ENCODE peak calls at places on chromosome 9, in four cellular contexts. X is colonic mucosa, I is cardiac muscle cell, O is fibroblast of lung. G is an unnamed sample.
A peak's percentile ranks its signal among the peaks of the same experiment; 100 is the strongest.

GRCh38 chr9:374726-375125 is 160.1 kb downstream of the DOCK8 start:
- DNase-seq in I (no peak), X (no peak), O (no peak), G (no peak)

GRCh38 chr9:81497096-81497495 is 192.3 kb downstream of the TLE1 start:
- DNase-seq in X (no peak), O (no peak), I (no peak), G (no peak)

GRCh38 chr9:125908138-125908537 is 161.0 kb downstream of the PBX3 start:
- DNase-seq in I (no peak), X (no peak), O (no peak), G (no peak)

GRCh38 chr9:93183663-93184438 is at the start of gene WNK2:
- DNase-seq in X (peak; percentile 63), I (peak; percentile 67), O (peak; percentile 9), G (no peak)

GRCh38 chr9:134502261-134503211 is 139.1 kb upstream of the COL5A1 start:
- DNase-seq in O (peak; percentile 98), X (peak; percentile 45), I (peak; percentile 7), G (no peak)

GRCh38 chr9:100714372-100715099 is 136.7 kb downstream of the CAVIN4 start:
- DNase-seq in O (peak; percentile 27), I (peak; percentile 83), X (peak; percentile 66), G (peak; percentile 39)

GRCh38 chr9:121929893-121930875 is 162.9 kb downstream of the TTLL11 start:
- DNase-seq in O (no peak), X (no peak), I (peak; percentile 78), G (peak; percentile 43)

GRCh38 chr9:68955281-68955680 is 58.6 kb downstream of the PRKACG start:
- DNase-seq in X (no peak), O (no peak), I (no peak), G (no peak)

GRCh38 chr9:98726735-98727134 is 18.0 kb upstream of the GABBR2 start:
- DNase-seq in X (no peak), O (peak; percentile 57), I (no peak), G (no peak)

GRCh38 chr9:7570107-7570720 is 229.4 kb downstream of the DMAC1 start:
- DNase-seq in O (peak; percentile 57), X (peak; percentile 75), I (peak; percentile 71), G (peak; percentile 58)

GRCh38 chr9:32671333-32671732 is 35.9 kb upstream of the TAF1L start:
- DNase-seq in I (no peak), O (no peak), X (no peak), G (no peak)

GRCh38 chr9:28365020-28365640 is 791.8 kb upstream of the C9orf72 start:
- DNase-seq in I (peak; percentile 31), X (no peak), O (no peak), G (peak; percentile 35)

GRCh38 chr9:37565661-37566618 is 10.2 kb downstream of the FBXO10 start:
- DNase-seq in I (no peak), X (no peak), O (no peak), G (no peak)

GRCh38 chr9:84667571-84668203 is 1.8 kb upstream of the NTRK2 start:
- DNase-seq in O (peak; percentile 26), I (peak; percentile 19), X (peak; percentile 17), G (no peak)
- H3K4me3 ChIP-seq in O (no peak overlapping the region), I (peak overlapping the region; percentile 32), X (peak overlapping the region; percentile 29), G (peak overlapping the region; percentile 30)

GRCh38 chr9:129869585-129870501 is 34.6 kb downstream of the USP20 start:
- DNase-seq in I (no peak), O (no peak), X (no peak), G (no peak)

GRCh38 chr9:129866373-129867137 is 31.3 kb downstream of the USP20 start:
- DNase-seq in O (no peak), I (no peak), X (no peak), G (no peak)

GRCh38 chr9:129867138-129868032 is 32.1 kb downstream of the USP20 start:
- DNase-seq in X (no peak), I (no peak), O (no peak), G (no peak)

GRCh38 chr9:129868571-129869486 is 33.6 kb downstream of the USP20 start:
- DNase-seq in O (no peak), X (peak; percentile 41), I (no peak), G (no peak)

DNA sequence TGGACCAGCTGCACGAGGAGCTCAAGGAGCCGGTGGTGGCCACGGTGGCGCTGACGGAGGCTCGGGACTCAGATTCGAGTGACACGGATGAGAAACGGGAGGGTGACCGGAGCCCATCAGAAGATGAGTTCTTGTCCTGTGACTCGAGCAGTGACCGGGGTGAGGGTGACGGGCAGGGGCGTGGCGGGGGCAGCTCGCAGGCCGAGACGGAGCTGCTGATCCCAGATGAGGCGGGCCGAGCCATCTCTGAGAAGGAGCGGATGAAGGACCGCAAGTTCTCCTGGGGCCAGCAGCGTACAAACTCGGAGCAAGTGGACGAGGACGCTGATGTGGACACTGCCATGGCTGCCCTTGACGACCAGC is 32.8 kb downstream of the USP20 start:
- DNase-seq in O (no peak), X (no peak), I (no peak), G (no peak)
- H3K27ac ChIP-seq in O (no peak overlapping the region), X (no peak overlapping the region), I (no peak overlapping the region), G (no peak overlapping the region)

GRCh38 chr9:2227468-2227867 is 212.3 kb downstream of the SMARCA2 start:
- DNase-seq in X (no peak), O (peak; percentile 76), I (no peak), G (no peak)
- H3K27me3 ChIP-seq in X (no peaks in the 10 kb centered on the region), O (no peaks in the 10 kb centered on the region), I (no peaks in the 10 kb centered on the region), G (no peaks in the 10 kb centered on the region)

DNA sequence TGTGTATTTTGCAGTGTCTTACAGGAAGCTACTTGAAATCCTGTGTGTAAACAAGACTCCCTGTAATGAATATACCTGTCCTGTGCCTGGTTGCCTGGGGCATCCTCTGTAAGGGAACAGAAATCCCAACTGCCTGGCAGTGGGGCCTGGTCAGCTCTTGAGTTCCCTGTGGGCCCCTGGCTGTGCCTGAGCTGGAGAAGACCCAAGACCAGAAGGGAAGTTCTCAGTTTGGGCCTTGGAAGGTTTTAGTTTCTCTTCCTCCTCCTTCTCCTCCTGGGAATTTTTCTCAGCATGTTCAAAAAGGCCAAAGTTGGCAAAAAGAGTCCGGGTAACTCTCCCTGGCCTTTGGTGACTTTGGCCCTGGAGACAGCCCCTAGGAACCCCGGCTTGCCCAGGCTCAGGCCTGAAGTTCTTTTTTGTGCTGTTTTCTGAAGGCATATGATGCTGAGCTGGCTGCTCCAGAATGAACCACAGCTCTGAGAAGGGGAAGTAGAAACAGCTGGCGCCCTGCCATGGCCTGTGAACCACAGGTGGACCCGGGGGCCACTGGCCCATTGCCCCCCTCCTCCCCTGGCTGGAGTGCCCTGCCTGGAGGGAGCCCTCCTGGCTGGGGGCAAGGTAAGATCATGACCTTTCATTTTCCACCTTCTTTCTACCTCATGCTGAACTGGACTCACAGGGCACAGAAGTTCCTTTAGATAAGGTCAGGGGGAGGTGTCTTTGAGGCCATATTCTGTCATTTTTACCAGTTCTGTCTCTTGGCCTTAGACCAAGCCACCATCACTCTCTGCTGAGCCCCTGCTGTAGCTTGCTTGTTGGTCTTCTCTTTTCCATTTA is 5.8 kb downstream of the TMEM268 start:
- DNase-seq in O (no peak), X (peak; percentile 60), I (no peak), G (no peak)
- H3K4me3 ChIP-seq in O (no peak overlapping the region), X (no peak overlapping the region), I (no peak overlapping the region), G (no peak overlapping the region)

DNA sequence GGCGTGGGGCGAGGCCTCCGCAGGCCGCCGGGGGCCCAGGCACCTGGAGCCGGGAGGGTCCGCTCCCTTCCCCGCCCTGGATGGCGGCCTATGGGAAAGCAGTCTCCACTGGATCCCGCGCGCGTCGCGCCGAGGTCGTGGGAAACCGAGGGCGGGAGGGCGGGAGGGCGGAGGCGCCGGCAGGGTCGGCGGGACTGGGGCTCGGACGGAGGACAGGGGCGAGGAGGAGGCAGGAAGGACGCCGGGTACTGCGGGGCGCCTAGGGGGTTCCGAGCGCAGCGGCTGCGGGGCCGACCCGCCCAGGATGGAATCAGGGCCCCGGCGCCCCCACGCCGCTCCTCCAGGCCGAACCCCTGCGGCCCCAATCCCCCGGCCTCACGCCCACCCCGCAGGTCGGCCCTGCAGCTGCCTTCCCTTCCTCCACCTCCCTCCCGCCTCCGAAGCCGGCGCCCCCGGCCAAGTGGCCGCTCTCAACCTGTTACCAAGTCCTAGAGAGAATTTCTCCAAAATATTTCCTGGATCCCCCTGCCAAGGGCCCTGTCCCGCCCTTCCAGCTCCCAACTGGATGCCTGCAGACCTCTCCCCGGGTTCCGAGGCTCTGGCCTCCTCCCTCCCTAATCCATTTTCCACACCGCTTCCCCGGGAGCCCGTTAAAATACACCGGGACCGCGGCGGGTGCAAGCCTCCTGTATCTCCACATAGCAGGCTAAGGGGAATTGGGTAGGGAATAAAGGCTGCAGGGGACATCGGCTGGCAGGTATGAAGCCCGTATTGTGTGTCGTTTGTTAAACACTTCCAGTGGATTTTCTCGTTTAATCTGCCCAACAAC is 146.3 kb downstream of the ERCC6L2 start:
- DNase-seq in X (no peak), I (peak; percentile 23), O (no peak), G (no peak)
- H3K27ac ChIP-seq in X (peak overlapping the region; percentile 58), I (no peak overlapping the region), O (no peak overlapping the region), G (no peak overlapping the region)

GRCh38 chr9:129439242-129439641 is 181.7 kb downstream of the C9orf50 start:
- DNase-seq in O (no peak), X (no peak), I (no peak), G (no peak)
- H3K27me3 ChIP-seq in O (peaks cover 4% of the 10 kb centered on the region), X (peaks cover 27% of the 10 kb centered on the region), I (peaks cover 9% of the 10 kb centered on the region), G (peaks cover 33% of the 10 kb centered on the region)

DNA sequence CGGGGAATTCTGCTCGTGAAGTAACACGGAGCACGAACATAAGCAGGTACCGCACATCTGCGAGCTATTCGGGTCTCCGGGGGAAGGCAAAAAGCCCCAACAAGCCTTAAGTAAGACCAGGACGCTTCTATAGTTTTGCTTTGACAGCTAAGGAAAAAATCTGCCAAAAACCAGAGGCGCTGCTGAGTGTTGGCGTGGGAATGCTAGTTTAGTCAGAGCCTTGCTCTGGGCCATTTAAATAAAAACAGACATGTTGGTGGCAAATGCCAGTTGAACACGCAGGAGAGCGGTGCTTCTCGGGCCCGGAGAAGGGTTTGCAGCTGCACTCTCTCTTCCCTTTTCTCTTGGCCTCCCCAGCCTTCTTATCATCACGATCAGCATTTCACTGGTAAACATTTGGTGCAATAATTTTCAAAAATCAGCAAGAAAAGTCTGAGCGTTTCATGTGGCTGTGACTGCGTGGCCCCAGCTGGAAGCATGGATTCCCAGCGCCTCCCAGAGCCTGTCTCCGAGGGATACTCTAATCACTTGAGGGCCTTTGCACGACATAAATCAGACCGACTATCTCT is 6.4 kb upstream of the NOTCH1 start:
- DNase-seq in I (no peak), O (peak; percentile 86), X (no peak), G (no peak)
- H3K4me3 ChIP-seq in I (no peak overlapping the region), O (no peak overlapping the region), X (no peak overlapping the region), G (no peak overlapping the region)